ENCODE peak calls at places on chromosomes 3 and 15, in four cellular contexts. One of them, this sample, is unnamed.

GRCh38 chr3:4897765-4898453 is 81.3 kb upstream of the BHLHE40 start:
- DNase-seq in GM12878: no peak
- DNase-seq in H1: no peak
- DNase-seq in HepG2: no peak
- DNase-seq in this sample: no peak

GRCh38 chr3:155741598-155741997 is 3.3 kb downstream of the PLCH1 start:
- DNase-seq in H1: no peak
- DNase-seq in GM12878: no peak
- DNase-seq in HepG2: no peak
- DNase-seq in this sample: no peak

GRCh38 chr3:94159062-94159726 is 96.3 kb downstream of the NSUN3 start:
- DNase-seq in HepG2: peak
- DNase-seq in GM12878: no peak
- DNase-seq in H1: no peak
- DNase-seq in this sample: no peak

GRCh38 chr15:41838400-41838897 is at the start of gene PLA2G4B:
- DNase-seq in HepG2: no peak
- DNase-seq in GM12878: no peak
- DNase-seq in H1: no peak
- DNase-seq in this sample: no peak

GRCh38 chr15:88022711-88023110 is 233.8 kb downstream of the NTRK3 start:
- DNase-seq in H1: no peak
- DNase-seq in HepG2: no peak
- DNase-seq in GM12878: no peak
- DNase-seq in this sample: no peak

GRCh38 chr3:159796744-159797143 is 191.9 kb upstream of the IL12A start:
- DNase-seq in H1: no peak
- DNase-seq in HepG2: no peak
- DNase-seq in GM12878: no peak
- DNase-seq in this sample: no peak

GRCh38 chr3:42419565-42419964 is 9.2 kb upstream of the LYZL4 start:
- DNase-seq in GM12878: no peak
- DNase-seq in HepG2: no peak
- DNase-seq in H1: no peak
- DNase-seq in this sample: no peak

GRCh38 chr3:171346011-171346410 is 114.2 kb downstream of the TNIK start:
- DNase-seq in H1: no peak
- DNase-seq in HepG2: no peak
- DNase-seq in GM12878: no peak
- DNase-seq in this sample: no peak

GRCh38 chr3:12287727-12288465 is 974 bp upstream of the PPARG start:
- DNase-seq in HepG2: no peak
- DNase-seq in H1: peak
- DNase-seq in GM12878: no peak
- DNase-seq in this sample: no peak

GRCh38 chr15:74200394-74200793 is 2.2 kb downstream of the STRA6 start:
- DNase-seq in HepG2: no peak
- DNase-seq in GM12878: no peak
- DNase-seq in H1: no peak
- DNase-seq in this sample: no peak

GRCh38 chr3:192675958-192676649 is 51.2 kb downstream of the FGF12 start:
- DNase-seq in H1: no peak
- DNase-seq in HepG2: no peak
- DNase-seq in GM12878: peak
- DNase-seq in this sample: no peak

GRCh38 chr3:150917941-150918340 is 12.7 kb upstream of the MINDY4B start:
- DNase-seq in GM12878: no peak
- DNase-seq in H1: no peak
- DNase-seq in HepG2: no peak
- DNase-seq in this sample: peak

GRCh38 chr3:195240939-195241338 is 30.0 kb downstream of the XXYLT1 start:
- DNase-seq in HepG2: no peak
- DNase-seq in H1: peak
- DNase-seq in GM12878: no peak
- DNase-seq in this sample: no peak

GRCh38 chr3:143016321-143016972 is 15.1 kb downstream of the U2SURP start:
- DNase-seq in H1: no peak
- DNase-seq in GM12878: no peak
- DNase-seq in HepG2: no peak
- DNase-seq in this sample: no peak

GRCh38 chr3:46517016-46517770 is 19.4 kb downstream of the RTP3 start:
- DNase-seq in HepG2: no peak
- DNase-seq in GM12878: no peak
- DNase-seq in H1: no peak
- DNase-seq in this sample: no peak

GRCh38 chr3:171446801-171447578 is 13.2 kb downstream of the TNIK start:
- DNase-seq in H1: no peak
- DNase-seq in HepG2: no peak
- DNase-seq in GM12878: no peak
- DNase-seq in this sample: no peak

GRCh38 chr15:33156021-33156420 is 38.5 kb downstream of the FMN1 start:
- DNase-seq in HepG2: no peak
- DNase-seq in H1: no peak
- DNase-seq in GM12878: no peak
- DNase-seq in this sample: no peak

GRCh38 chr15:48021336-48022086 is 99.3 kb upstream of the SLC24A5 start:
- DNase-seq in GM12878: no peak
- DNase-seq in H1: no peak
- DNase-seq in HepG2: no peak
- DNase-seq in this sample: no peak

GRCh38 chr15:99307735-99308134 is 56.5 kb downstream of the LRRC28 start:
- DNase-seq in GM12878: no peak
- DNase-seq in H1: no peak
- DNase-seq in HepG2: no peak
- DNase-seq in this sample: no peak

GRCh38 chr3:63762180-63762579 is 56.9 kb upstream of the C3orf49 start:
- DNase-seq in HepG2: no peak
- DNase-seq in GM12878: no peak
- DNase-seq in H1: no peak
- DNase-seq in this sample: no peak

GRCh38 chr3:45066109-45066801 is 40.2 kb downstream of the CLEC3B start:
- DNase-seq in GM12878: no peak
- DNase-seq in HepG2: no peak
- DNase-seq in H1: no peak
- DNase-seq in this sample: no peak

GRCh38 chr15:58222698-58223097 is 84.5 kb downstream of the AQP9 start:
- DNase-seq in H1: no peak
- DNase-seq in HepG2: no peak
- DNase-seq in GM12878: no peak
- DNase-seq in this sample: no peak

GRCh38 chr15:92306662-92307061 is 87.0 kb upstream of the ST8SIA2 start:
- DNase-seq in GM12878: no peak
- DNase-seq in HepG2: peak
- DNase-seq in H1: no peak
- DNase-seq in this sample: peak

GRCh38 chr15:38652998-38653397 is 88.4 kb upstream of the RASGRP1 start:
- DNase-seq in GM12878: no peak
- DNase-seq in HepG2: no peak
- DNase-seq in H1: no peak
- DNase-seq in this sample: no peak

GRCh38 chr3:139286241-139286640 is 57.6 kb upstream of the MRPS22 start:
- DNase-seq in GM12878: no peak
- DNase-seq in HepG2: no peak
- DNase-seq in H1: no peak
- DNase-seq in this sample: no peak

GRCh38 chr3:38916706-38917105 is 100.7 kb upstream of the SCN10A start:
- DNase-seq in GM12878: no peak
- DNase-seq in H1: no peak
- DNase-seq in HepG2: no peak
- DNase-seq in this sample: no peak

GRCh38 chr3:160540546-160540945 is 24.8 kb downstream of the KPNA4 start:
- DNase-seq in HepG2: no peak
- DNase-seq in GM12878: no peak
- DNase-seq in H1: no peak
- DNase-seq in this sample: no peak

GRCh38 chr3:35670408-35670807 is 31.1 kb downstream of the ARPP21 start:
- DNase-seq in HepG2: no peak
- DNase-seq in GM12878: no peak
- DNase-seq in H1: no peak
- DNase-seq in this sample: no peak

GRCh38 chr3:8237893-8238292 is 263.7 kb upstream of the LMCD1 start:
- DNase-seq in HepG2: no peak
- DNase-seq in GM12878: no peak
- DNase-seq in H1: no peak
- DNase-seq in this sample: no peak

GRCh38 chr3:70277304-70277703 is 35.1 kb downstream of the MDFIC2 start:
- DNase-seq in GM12878: no peak
- DNase-seq in H1: no peak
- DNase-seq in HepG2: no peak
- DNase-seq in this sample: no peak

DNA sequence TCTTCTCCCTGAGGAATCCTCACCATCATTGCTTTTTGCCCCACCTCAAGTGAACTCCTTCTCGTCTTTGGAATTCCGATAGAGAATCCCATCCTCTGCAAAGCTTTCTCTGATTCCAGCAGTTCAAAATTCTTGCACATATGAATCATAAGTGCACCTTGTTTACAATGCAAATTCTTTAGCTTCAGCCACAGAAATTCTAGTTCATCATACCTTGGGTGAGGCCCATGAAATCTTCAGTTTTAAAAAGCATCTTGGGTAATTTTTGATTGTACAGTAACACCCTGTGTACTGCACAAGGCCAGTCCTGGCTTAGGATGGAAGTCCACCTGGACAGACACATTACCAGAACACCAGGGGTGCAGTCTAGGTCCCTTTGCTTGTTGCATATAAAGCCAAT is 30.8 kb downstream of the MDFIC2 start:
- DNase-seq in HepG2: no peak
- DNase-seq in GM12878: no peak
- DNase-seq in H1: no peak
- DNase-seq in this sample: no peak
- TF ChIP-seq SUZ12 in HepG2: no peak
- TF ChIP-seq SUZ12 in GM12878: no peak
- TF ChIP-seq SUZ12 in H1: no peak
- TF ChIP-seq SUZ12 in this sample: no peak

DNA sequence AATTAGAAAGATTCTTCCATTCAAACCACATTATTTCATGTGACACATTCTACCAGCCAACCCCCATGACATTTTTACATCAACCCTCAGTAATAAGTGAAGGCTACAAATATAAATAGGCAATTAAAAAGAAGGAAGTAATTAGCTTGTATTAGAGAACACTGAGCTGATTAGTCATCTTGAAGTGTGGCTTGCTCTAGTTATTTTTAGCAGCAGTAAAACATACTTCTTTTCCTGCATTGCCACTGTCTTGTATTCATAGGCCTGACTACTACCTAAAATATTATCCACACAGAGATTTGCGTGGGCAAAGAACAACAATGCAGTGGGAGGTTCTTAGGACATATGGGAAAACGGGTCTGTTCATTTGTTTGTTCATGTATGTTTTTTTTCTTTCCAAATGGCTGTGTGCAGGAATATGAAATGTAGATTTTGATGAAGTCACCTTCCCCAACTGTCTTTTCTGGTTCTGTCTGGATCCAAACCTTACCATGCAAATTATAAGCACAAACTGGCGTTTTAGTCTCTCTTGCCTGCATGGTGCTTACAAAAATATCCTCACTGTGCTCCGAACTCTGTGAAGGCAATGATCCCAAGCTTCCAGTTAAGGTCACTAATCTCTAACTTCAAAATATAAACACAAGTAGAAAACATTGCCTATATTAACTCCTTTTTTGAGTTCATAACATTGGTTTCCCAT is 31.5 kb upstream of the TM4SF4 start:
- DNase-seq in GM12878: peak
- DNase-seq in H1: no peak
- DNase-seq in HepG2: no peak
- DNase-seq in this sample: no peak
- TF ChIP-seq ZNF274 in GM12878: no peak
- TF ChIP-seq ZNF274 in H1: no peak
- TF ChIP-seq ZNF274 in HepG2: no peak
- TF ChIP-seq ZNF274 in this sample: no peak

GRCh38 chr3:190130700-190131099 is 10.0 kb upstream of the P3H2 start:
- DNase-seq in GM12878: no peak
- DNase-seq in HepG2: no peak
- DNase-seq in H1: no peak
- DNase-seq in this sample: no peak
- TF ChIP-seq SUZ12 in GM12878: no peak
- TF ChIP-seq SUZ12 in HepG2: no peak
- TF ChIP-seq SUZ12 in H1: no peak
- TF ChIP-seq SUZ12 in this sample: no peak

GRCh38 chr3:113212845-113213375 is 1.6 kb downstream of the BOC start:
- DNase-seq in GM12878: no peak
- DNase-seq in HepG2: no peak
- DNase-seq in H1: no peak
- DNase-seq in this sample: no peak

GRCh38 chr3:113210608-113211369 is 568 bp upstream of the BOC start:
- DNase-seq in GM12878: no peak
- DNase-seq in HepG2: no peak
- DNase-seq in H1: peak
- DNase-seq in this sample: no peak

GRCh38 chr3:113214227-113214626 is 2.9 kb downstream of the BOC start:
- DNase-seq in GM12878: no peak
- DNase-seq in HepG2: no peak
- DNase-seq in H1: no peak
- DNase-seq in this sample: no peak

GRCh38 chr3:113211370-113212154 is at the start of gene BOC:
- DNase-seq in HepG2: no peak
- DNase-seq in H1: no peak
- DNase-seq in GM12878: no peak
- DNase-seq in this sample: no peak

GRCh38 chr3:113212155-113212844 is 943 bp downstream of the BOC start:
- DNase-seq in GM12878: no peak
- DNase-seq in H1: peak
- DNase-seq in HepG2: no peak
- DNase-seq in this sample: no peak
- TF ChIP-seq ZNF274 in GM12878: no peak
- TF ChIP-seq ZNF274 in H1: no peak
- TF ChIP-seq ZNF274 in HepG2: no peak
- TF ChIP-seq ZNF274 in this sample: no peak

GRCh38 chr15:63189955-63190691 is 717 bp downstream of the RAB8B start:
- DNase-seq in H1: no peak
- DNase-seq in GM12878: no peak
- DNase-seq in HepG2: no peak
- DNase-seq in this sample: no peak
- TF ChIP-seq SUZ12 in H1: no peak
- TF ChIP-seq SUZ12 in GM12878: no peak
- TF ChIP-seq SUZ12 in HepG2: no peak
- TF ChIP-seq SUZ12 in this sample: no peak

GRCh38 chr3:130733236-130733884 is 13.3 kb downstream of the PIK3R4 start:
- DNase-seq in HepG2: peak
- DNase-seq in GM12878: no peak
- DNase-seq in H1: no peak
- DNase-seq in this sample: no peak

GRCh38 chr3:130729154-130729553 is 17.5 kb downstream of the PIK3R4 start:
- DNase-seq in HepG2: no peak
- DNase-seq in H1: no peak
- DNase-seq in GM12878: no peak
- DNase-seq in this sample: no peak

GRCh38 chr3:130725746-130726145 is 20.9 kb downstream of the PIK3R4 start:
- DNase-seq in HepG2: no peak
- DNase-seq in H1: no peak
- DNase-seq in GM12878: no peak
- DNase-seq in this sample: no peak

GRCh38 chr3:130731817-130732216 is 14.8 kb downstream of the PIK3R4 start:
- DNase-seq in GM12878: no peak
- DNase-seq in H1: no peak
- DNase-seq in HepG2: no peak
- DNase-seq in this sample: no peak

GRCh38 chr3:130728037-130728436 is 18.6 kb downstream of the PIK3R4 start:
- DNase-seq in H1: no peak
- DNase-seq in GM12878: no peak
- DNase-seq in HepG2: no peak
- DNase-seq in this sample: no peak
- TF ChIP-seq ZNF274 in H1: no peak
- TF ChIP-seq ZNF274 in GM12878: no peak
- TF ChIP-seq ZNF274 in HepG2: no peak
- TF ChIP-seq ZNF274 in this sample: no peak

This sample was measured in NT2/D1.